ENCODE peak calls at places on chromosomes 4 and X, in nine cellular contexts. F is GM12865, B is GM10248, E is cardiac fibroblast, V is IMR-90, R is AG10803, G is dorsolateral prefrontal cortex, X is GM13976, O is adrenal gland. Y is an unnamed sample.

GRCh38 chrX:139932077-139932900 is 564 bp downstream of the ATP11C start:
- DNase-seq in B (peak), G (peak), V (peak), O (peak), X (peak), E (peak), F (peak), R (peak), Y (peak)

GRCh38 chrX:80174925-80175574 is 160.5 kb downstream of the TBX22 start:
- DNase-seq in X (no peak), F (no peak), V (no peak), G (no peak), E (peak), R (no peak), O (peak), B (no peak), Y (no peak)

GRCh38 chrX:100083146-100083715 is 326.8 kb downstream of the PCDH19 start:
- DNase-seq in R (no peak), X (no peak), G (no peak), V (no peak), E (no peak), F (no peak), O (no peak), B (no peak), Y (no peak)

GRCh38 chr4:147088141-147088540 is 142.5 kb upstream of the TTC29 start:
- DNase-seq in G (no peak), E (no peak), R (peak), X (no peak), B (no peak), O (no peak), F (no peak), V (peak), Y (no peak)

GRCh38 chr4:116005037-116005805 is 891.8 kb upstream of the NDST4 start:
- DNase-seq in E (no peak), O (no peak), B (no peak), R (peak), X (no peak), G (no peak), V (no peak), F (no peak), Y (no peak)

GRCh38 chr4:39627413-39627812 is 11.3 kb downstream of the SMIM14 start:
- DNase-seq in G (no peak), E (no peak), V (no peak), X (no peak), R (no peak), B (no peak), O (no peak), F (no peak), Y (no peak)

GRCh38 chr4:187108846-187109245 is 385.2 kb upstream of the FAT1 start:
- DNase-seq in V (no peak), E (no peak), R (peak), B (no peak), O (no peak), F (no peak), X (no peak), G (no peak), Y (no peak)

GRCh38 chrX:109889289-109890006 is 113.5 kb upstream of the TMEM164 start:
- DNase-seq in F (peak), G (no peak), R (peak), V (peak), X (no peak), B (no peak), O (no peak), E (peak), Y (peak)

GRCh38 chrX:97267916-97268680 is 384.4 kb downstream of the RPA4 start:
- DNase-seq in V (peak), R (peak), B (no peak), G (no peak), X (no peak), F (no peak), O (no peak), E (peak), Y (no peak)

GRCh38 chr4:52035190-52035589 is 2.9 kb downstream of the SGCB start:
- DNase-seq in F (no peak), E (no peak), O (no peak), B (no peak), X (no peak), V (no peak), G (no peak), R (no peak), Y (no peak)

GRCh38 chrX:65866146-65866545 is 173.7 kb downstream of the VSIG4 start:
- DNase-seq in G (no peak), X (peak), O (no peak), E (no peak), F (peak), B (peak), R (no peak), V (no peak), Y (no peak)

GRCh38 chr4:32798471-32798870 is 2078.3 kb downstream of the PCDH7 start:
- DNase-seq in E (no peak), X (no peak), B (no peak), V (no peak), O (no peak), R (no peak), F (no peak), G (no peak), Y (no peak)

GRCh38 chrX:120253784-120254183 is 3.2 kb downstream of the ZBTB33 start:
- DNase-seq in R (no peak), F (no peak), G (no peak), O (no peak), E (no peak), V (no peak), X (no peak), B (no peak), Y (no peak)
- TF ChIP-seq CTCF in R (no peak), F (no peak), G (no peak), O (no peak), E (no peak), V (no peak), X (no peak), B (no peak), Y (no peak)

DNA sequence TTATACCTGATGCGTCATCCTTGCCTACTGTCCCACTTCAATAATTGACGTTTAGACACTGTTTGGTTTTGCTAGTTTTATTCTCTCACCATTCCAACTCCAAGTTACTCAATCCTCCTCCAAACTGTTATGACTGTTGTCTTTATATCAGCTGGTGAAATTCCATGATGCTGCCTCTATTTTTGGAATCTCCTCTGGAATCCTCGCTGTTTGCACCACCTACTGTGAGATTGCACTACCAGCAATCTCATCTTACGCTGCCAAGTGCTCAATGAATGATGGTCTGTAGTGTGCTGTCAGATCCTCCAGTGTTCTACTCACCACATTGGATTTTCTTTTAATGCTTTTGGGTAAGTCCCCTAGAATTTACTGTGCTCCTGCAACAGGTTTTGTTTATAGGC is 13.2 kb upstream of the PCDH18 start:
- DNase-seq in E (peak), V (peak), O (no peak), X (no peak), R (peak), B (no peak), G (no peak), F (no peak), Y (no peak)
- TF ChIP-seq CTCF in E (peak), V (peak), O (no peak), X (no peak), R (peak), B (no peak), G (no peak), F (no peak), Y (no peak)

GRCh38 chrX:85544609-85545008 is 165.1 kb upstream of the POF1B start:
- DNase-seq in V (no peak), O (no peak), G (no peak), F (no peak), B (no peak), R (peak), X (no peak), E (peak), Y (no peak)
- TF ChIP-seq CTCF in V (peak), O (peak), G (peak), F (no peak), B (no peak), R (peak), X (peak), E (no peak), Y (peak)

GRCh38 chrX:42097491-42097890 is 174.1 kb upstream of the CASK start:
- DNase-seq in G (no peak), X (no peak), V (no peak), E (no peak), O (no peak), R (no peak), F (no peak), B (no peak), Y (no peak)

GRCh38 chrX:42098897-42099296 is 175.5 kb upstream of the CASK start:
- DNase-seq in B (no peak), V (no peak), O (no peak), X (no peak), R (no peak), F (no peak), G (no peak), E (peak), Y (peak)

GRCh38 chrX:42107495-42108139 is 184.3 kb upstream of the CASK start:
- DNase-seq in X (no peak), O (no peak), F (peak), E (no peak), R (no peak), B (no peak), V (no peak), G (no peak), Y (no peak)

GRCh38 chrX:42106556-42106955 is 183.2 kb upstream of the CASK start:
- DNase-seq in V (peak), R (no peak), E (no peak), O (no peak), B (no peak), G (no peak), X (no peak), F (no peak), Y (no peak)

DNA sequence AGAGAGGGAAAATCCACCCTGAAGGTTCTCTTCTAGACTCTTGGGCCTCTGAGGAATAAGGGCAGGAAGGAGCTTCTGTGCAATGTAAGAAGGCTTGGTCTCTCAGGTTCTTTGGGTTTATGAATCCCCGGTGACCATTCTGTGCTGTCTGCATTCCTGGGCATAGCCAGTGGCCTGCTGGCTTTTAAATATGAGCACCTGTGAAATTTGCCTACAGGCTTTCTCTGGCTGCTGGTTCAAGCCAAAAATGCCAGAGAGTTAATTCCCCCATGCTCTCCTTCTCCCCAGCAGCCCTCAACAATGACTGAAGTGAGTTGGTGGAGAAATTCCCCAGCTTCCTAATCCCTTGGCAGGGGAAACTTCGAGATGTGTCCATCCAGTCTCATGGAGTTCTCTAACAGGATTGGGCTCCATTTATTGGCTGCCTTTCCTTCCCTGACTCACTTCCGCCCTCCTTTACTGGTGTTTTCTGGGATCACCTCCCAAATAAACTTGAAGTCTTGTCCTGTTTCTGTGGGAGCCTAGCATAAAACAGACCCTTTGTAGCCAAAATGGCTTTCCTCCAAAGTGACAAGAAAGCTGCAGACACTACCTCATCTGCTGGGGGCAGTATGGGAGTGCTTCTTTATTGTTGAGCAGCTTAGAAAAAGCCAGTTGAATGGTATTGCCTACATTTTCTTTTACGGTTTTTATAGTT is 179.4 kb upstream of the CASK start:
- DNase-seq in X (no peak), V (no peak), G (no peak), F (no peak), B (no peak), E (peak), O (no peak), R (no peak), Y (no peak)
- TF ChIP-seq CTCF in X (no peak), V (no peak), G (no peak), F (no peak), B (no peak), E (no peak), O (no peak), R (no peak), Y (no peak)

GRCh38 chr4:17576932-17577659 is at the start of gene LAP3:
- DNase-seq in X (peak), O (peak), G (peak), V (peak), E (peak), B (peak), F (peak), R (peak), Y (peak)
- TF ChIP-seq CTCF in X (no peak), O (no peak), G (no peak), V (peak), E (no peak), B (no peak), F (no peak), R (no peak), Y (no peak)

Y was measured in nephron progenitor cell.